ENCODE peak calls at places on chromosomes 4 and X, in five cellular contexts. One of them, this sample, is unnamed.

GRCh38 chr4:122099896-122100295 is 52.2 kb upstream of the BLTP1 start:
- DNase-seq in neural crest cell: no peak
- DNase-seq in breast epithelium: no peak
- DNase-seq in mesothelial cell of epicardium: no peak
- DNase-seq in fibroblast of lung: peak
- DNase-seq in this sample: no peak

GRCh38 chr4:21470531-21470930 is 478.0 kb downstream of the KCNIP4 start:
- DNase-seq in breast epithelium: no peak
- DNase-seq in neural crest cell: no peak
- DNase-seq in mesothelial cell of epicardium: no peak
- DNase-seq in fibroblast of lung: peak
- DNase-seq in this sample: no peak

GRCh38 chr4:76902233-76902890 is 4.4 kb upstream of the SOWAHB start:
- DNase-seq in fibroblast of lung: no peak
- DNase-seq in neural crest cell: no peak
- DNase-seq in breast epithelium: no peak
- DNase-seq in mesothelial cell of epicardium: no peak
- DNase-seq in this sample: no peak

GRCh38 chr4:124282301-124282898 is 430.1 kb downstream of the ANKRD50 start:
- DNase-seq in breast epithelium: no peak
- DNase-seq in fibroblast of lung: no peak
- DNase-seq in mesothelial cell of epicardium: no peak
- DNase-seq in neural crest cell: no peak
- DNase-seq in this sample: peak

GRCh38 chr4:177554966-177555574 is 112.8 kb upstream of the AGA start:
- DNase-seq in mesothelial cell of epicardium: no peak
- DNase-seq in fibroblast of lung: peak
- DNase-seq in neural crest cell: peak
- DNase-seq in breast epithelium: no peak
- DNase-seq in this sample: no peak

GRCh38 chr4:34417160-34417559 is 1827.2 kb downstream of the ARAP2 start:
- DNase-seq in neural crest cell: no peak
- DNase-seq in fibroblast of lung: no peak
- DNase-seq in mesothelial cell of epicardium: no peak
- DNase-seq in breast epithelium: no peak
- DNase-seq in this sample: no peak

GRCh38 chr4:142615324-142615665 is 230.8 kb downstream of the INPP4B start:
- DNase-seq in fibroblast of lung: peak
- DNase-seq in breast epithelium: no peak
- DNase-seq in neural crest cell: no peak
- DNase-seq in mesothelial cell of epicardium: no peak
- DNase-seq in this sample: no peak

GRCh38 chr4:145012841-145013240 is 85.2 kb downstream of the ANAPC10 start:
- DNase-seq in neural crest cell: no peak
- DNase-seq in breast epithelium: no peak
- DNase-seq in fibroblast of lung: peak
- DNase-seq in mesothelial cell of epicardium: no peak
- DNase-seq in this sample: no peak

GRCh38 chrX:131988236-131988635 is 34.9 kb upstream of the STK26 start:
- DNase-seq in mesothelial cell of epicardium: no peak
- DNase-seq in breast epithelium: no peak
- DNase-seq in neural crest cell: no peak
- DNase-seq in fibroblast of lung: no peak
- DNase-seq in this sample: no peak

GRCh38 chrX:85992811-85993229 is 54.5 kb downstream of the CHM start:
- DNase-seq in mesothelial cell of epicardium: no peak
- DNase-seq in breast epithelium: no peak
- DNase-seq in fibroblast of lung: peak
- DNase-seq in neural crest cell: no peak
- DNase-seq in this sample: no peak

GRCh38 chrX:71147496-71148277 is 3.0 kb downstream of the NLGN3 start:
- DNase-seq in breast epithelium: no peak
- DNase-seq in mesothelial cell of epicardium: no peak
- DNase-seq in neural crest cell: no peak
- DNase-seq in fibroblast of lung: no peak
- DNase-seq in this sample: no peak

DNA sequence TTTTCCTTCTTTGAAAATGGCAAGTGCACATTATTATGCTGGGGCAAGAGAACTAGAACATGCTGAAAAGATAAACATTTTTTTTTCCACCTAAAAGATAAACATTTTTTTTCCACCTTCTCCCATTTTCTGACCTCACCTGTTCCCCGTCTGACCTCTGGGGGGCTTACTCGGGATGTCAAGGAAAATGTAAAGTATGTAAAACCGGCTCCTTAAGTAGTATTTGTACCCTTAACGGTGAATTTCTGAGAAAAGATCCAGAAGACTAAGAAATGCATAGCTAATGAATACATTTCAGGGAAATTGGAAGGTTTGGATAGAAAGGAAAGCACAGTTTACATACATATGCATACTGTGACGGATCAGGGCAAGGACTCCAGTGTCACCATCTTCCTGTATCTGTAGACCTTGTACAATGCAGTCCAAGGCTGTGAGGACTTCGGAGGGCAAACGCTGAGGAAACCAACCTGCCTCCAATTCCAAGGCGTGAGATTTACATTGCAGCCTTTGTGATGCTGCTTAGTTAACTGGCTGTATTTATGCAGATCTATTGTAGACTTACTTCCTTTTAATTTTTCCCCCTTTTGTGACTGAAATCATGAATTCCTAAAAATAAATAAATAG is 2185.9 kb upstream of the TENM3 start:
- DNase-seq in mesothelial cell of epicardium: no peak
- DNase-seq in neural crest cell: no peak
- DNase-seq in fibroblast of lung: peak
- DNase-seq in breast epithelium: no peak
- DNase-seq in this sample: no peak
- TF ChIP-seq CTCF in mesothelial cell of epicardium: peak
- TF ChIP-seq CTCF in neural crest cell: peak
- TF ChIP-seq CTCF in fibroblast of lung: no peak
- TF ChIP-seq CTCF in breast epithelium: no peak
- TF ChIP-seq CTCF in this sample: no peak

DNA sequence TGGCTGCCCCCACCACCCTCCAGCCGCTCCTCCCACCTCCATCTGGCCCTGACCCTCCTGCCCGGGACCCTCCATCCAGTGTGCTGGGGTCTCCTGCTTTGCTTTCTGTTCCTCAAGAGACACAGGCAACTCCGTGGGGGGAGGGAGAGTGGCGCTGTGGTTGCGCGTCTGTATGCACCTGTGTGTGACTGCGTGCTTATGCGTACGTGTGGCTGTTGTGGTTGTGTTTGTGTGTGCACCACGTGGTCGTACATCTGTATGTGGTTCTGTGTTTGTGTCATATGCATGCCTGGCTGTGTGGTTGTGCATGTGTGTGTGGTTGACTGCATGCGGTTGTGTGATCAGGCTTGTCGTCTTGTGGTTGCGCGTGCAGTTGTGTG is 33.2 kb downstream of the CPLX1 start:
- DNase-seq in neural crest cell: no peak
- DNase-seq in fibroblast of lung: no peak
- DNase-seq in breast epithelium: no peak
- DNase-seq in mesothelial cell of epicardium: no peak
- DNase-seq in this sample: no peak
- TF ChIP-seq CTCF in neural crest cell: no peak
- TF ChIP-seq CTCF in fibroblast of lung: no peak
- TF ChIP-seq CTCF in breast epithelium: no peak
- TF ChIP-seq CTCF in mesothelial cell of epicardium: no peak
- TF ChIP-seq CTCF in this sample: no peak

DNA sequence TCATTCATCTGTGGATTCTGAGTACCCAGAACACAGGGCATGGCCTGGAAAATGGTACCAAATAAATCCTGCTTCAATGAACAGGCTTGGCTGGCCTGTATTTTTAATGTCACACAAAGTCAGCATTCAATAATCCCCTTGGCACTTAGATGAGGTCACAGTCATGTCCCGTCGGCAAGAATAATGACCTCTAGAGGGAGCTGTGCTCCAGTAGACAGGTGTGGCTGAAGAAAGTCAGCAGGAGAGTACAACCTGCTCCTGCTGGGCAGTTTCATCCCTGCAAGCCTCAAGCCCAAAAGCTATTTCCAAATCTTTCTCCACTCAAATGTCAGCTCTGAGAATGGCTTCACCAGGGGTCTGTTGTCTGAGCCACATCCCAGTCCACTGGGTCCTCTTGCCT is 404.0 kb upstream of the F9 start:
- DNase-seq in fibroblast of lung: no peak
- DNase-seq in breast epithelium: no peak
- DNase-seq in neural crest cell: no peak
- DNase-seq in mesothelial cell of epicardium: no peak
- DNase-seq in this sample: no peak
- TF ChIP-seq CTCF in fibroblast of lung: no peak
- TF ChIP-seq CTCF in breast epithelium: peak
- TF ChIP-seq CTCF in neural crest cell: peak
- TF ChIP-seq CTCF in mesothelial cell of epicardium: peak
- TF ChIP-seq CTCF in this sample: no peak

GRCh38 chrX:51148848-51149247 is 183.8 kb upstream of the NUDT10 start:
- DNase-seq in fibroblast of lung: peak
- DNase-seq in breast epithelium: no peak
- DNase-seq in mesothelial cell of epicardium: no peak
- DNase-seq in neural crest cell: no peak
- DNase-seq in this sample: no peak
- TF ChIP-seq CTCF in fibroblast of lung: no peak
- TF ChIP-seq CTCF in breast epithelium: no peak
- TF ChIP-seq CTCF in mesothelial cell of epicardium: no peak
- TF ChIP-seq CTCF in neural crest cell: peak
- TF ChIP-seq CTCF in this sample: no peak

GRCh38 chrX:140933056-140933455 is 69.3 kb upstream of the SPANXB1 start:
- DNase-seq in fibroblast of lung: no peak
- DNase-seq in mesothelial cell of epicardium: no peak
- DNase-seq in neural crest cell: no peak
- DNase-seq in breast epithelium: no peak
- DNase-seq in this sample: no peak
- TF ChIP-seq CTCF in fibroblast of lung: no peak
- TF ChIP-seq CTCF in mesothelial cell of epicardium: no peak
- TF ChIP-seq CTCF in neural crest cell: no peak
- TF ChIP-seq CTCF in breast epithelium: no peak
- TF ChIP-seq CTCF in this sample: no peak

GRCh38 chr4:183841001-183841400 is 64.1 kb upstream of the STOX2 start:
- DNase-seq in breast epithelium: no peak
- DNase-seq in mesothelial cell of epicardium: no peak
- DNase-seq in fibroblast of lung: no peak
- DNase-seq in neural crest cell: no peak
- DNase-seq in this sample: no peak

GRCh38 chr4:183837222-183837621 is 67.9 kb upstream of the STOX2 start:
- DNase-seq in breast epithelium: no peak
- DNase-seq in fibroblast of lung: no peak
- DNase-seq in neural crest cell: no peak
- DNase-seq in mesothelial cell of epicardium: no peak
- DNase-seq in this sample: no peak

GRCh38 chr4:183840311-183840710 is 64.8 kb upstream of the STOX2 start:
- DNase-seq in fibroblast of lung: peak
- DNase-seq in mesothelial cell of epicardium: peak
- DNase-seq in breast epithelium: peak
- DNase-seq in neural crest cell: peak
- DNase-seq in this sample: peak

GRCh38 chr4:183842134-183842838 is 62.8 kb upstream of the STOX2 start:
- DNase-seq in neural crest cell: no peak
- DNase-seq in mesothelial cell of epicardium: no peak
- DNase-seq in breast epithelium: no peak
- DNase-seq in fibroblast of lung: no peak
- DNase-seq in this sample: no peak

DNA sequence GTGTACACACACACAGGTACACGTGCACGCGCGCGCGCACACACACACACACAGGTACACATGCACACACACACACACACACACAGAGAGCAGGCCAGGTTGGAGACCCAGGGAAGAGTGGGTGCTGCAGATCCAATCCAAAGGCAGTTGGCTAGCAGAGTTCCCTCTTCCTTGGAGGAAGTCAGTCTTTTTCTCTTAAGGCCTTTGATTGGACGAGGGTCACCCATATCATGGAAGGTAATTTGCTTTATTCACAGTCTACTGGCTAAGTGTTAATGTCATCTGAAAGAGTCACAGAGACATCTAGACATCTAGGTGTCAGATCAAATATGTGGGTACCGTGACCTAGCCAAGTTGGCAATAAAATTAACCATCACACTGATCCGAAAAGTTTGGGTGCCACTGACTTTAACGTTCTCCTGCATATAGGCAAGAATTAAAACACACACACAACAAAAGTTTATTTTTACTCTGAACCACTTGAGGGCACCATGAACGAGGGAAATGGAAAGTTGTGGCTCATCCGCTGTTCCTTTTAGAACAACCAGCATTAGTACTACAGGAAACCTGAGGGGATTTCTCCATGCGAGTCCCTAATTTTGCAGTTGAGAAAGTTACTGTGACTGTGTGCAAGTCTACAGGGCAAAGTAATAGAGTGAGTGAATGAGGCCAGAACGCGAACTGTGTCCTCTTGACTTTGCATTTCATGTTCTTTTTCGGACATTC is 66.0 kb upstream of the STOX2 start:
- DNase-seq in breast epithelium: no peak
- DNase-seq in neural crest cell: no peak
- DNase-seq in mesothelial cell of epicardium: no peak
- DNase-seq in fibroblast of lung: no peak
- DNase-seq in this sample: no peak
- TF ChIP-seq CTCF in breast epithelium: no peak
- TF ChIP-seq CTCF in neural crest cell: peak
- TF ChIP-seq CTCF in mesothelial cell of epicardium: no peak
- TF ChIP-seq CTCF in fibroblast of lung: peak
- TF ChIP-seq CTCF in this sample: no peak

This sample was measured in lower leg skin.